ENCODE peak calls at places on chromosomes 2 and 18, in six cellular contexts. Y, E, H, U, R and X are unnamed samples.

GRCh38 chr18:551404-552061 is 28.6 kb upstream of the CETN1 start:
- DNase-seq in Y (no peak), E (no peak), H (no peak), U (no peak), R (no peak), X (no peak)

GRCh38 chr2:88874063-88874657 is 182.7 kb downstream of the RPIA start:
- DNase-seq in Y (no peak), E (peak; percentile 49), H (no peak), U (peak; percentile 53), R (no peak), X (peak; percentile 35)

GRCh38 chr18:73235921-73236320 is 368.1 kb upstream of the NETO1 start:
- DNase-seq in Y (no peak), E (no peak), H (no peak), U (no peak), R (no peak), X (no peak)

GRCh38 chr18:74901347-74902169 is 303.9 kb downstream of the ZNF407 start:
- DNase-seq in Y (no peak), E (no peak), H (no peak), U (no peak), R (no peak), X (no peak)

GRCh38 chr2:156864230-156864629 is 393.3 kb upstream of the GALNT5 start:
- DNase-seq in Y (no peak), E (no peak), H (no peak), U (no peak), R (no peak), X (no peak)

GRCh38 chr2:96259497-96259921 is 6.3 kb downstream of the TMEM127 start:
- DNase-seq in Y (no peak), E (no peak), H (no peak), U (peak; percentile 79), R (no peak), X (no peak)

GRCh38 chr2:189783451-189783926 is 650 bp downstream of the ORMDL1 start:
- DNase-seq in Y (no peak), E (no peak), H (no peak), U (no peak), R (no peak), X (no peak)

GRCh38 chr2:25250331-25251031 is 82.1 kb upstream of the POMC start:
- DNase-seq in Y (no peak), E (peak; percentile 68), H (no peak), U (no peak), R (no peak), X (no peak)

GRCh38 chr2:215812966-215813365 is 200.4 kb downstream of the MREG start:
- DNase-seq in Y (no peak), E (no peak), H (no peak), U (no peak), R (no peak), X (no peak)

GRCh38 chr2:182618672-182619079 is 97.4 kb upstream of the DNAJC10 start:
- DNase-seq in Y (no peak), E (no peak), H (no peak), U (no peak), R (no peak), X (no peak)

GRCh38 chr2:182548031-182548950 is 121.5 kb upstream of the PDE1A start:
- DNase-seq in Y (no peak), E (no peak), H (no peak), U (no peak), R (no peak), X (no peak)

GRCh38 chr18:26729439-26729838 is 136.1 kb downstream of the AQP4 start:
- DNase-seq in Y (no peak), E (no peak), H (no peak), U (no peak), R (no peak), X (no peak)

GRCh38 chr18:26721876-26722581 is 143.5 kb downstream of the AQP4 start:
- DNase-seq in Y (no peak), E (no peak), H (no peak), U (no peak), R (no peak), X (no peak)

GRCh38 chr18:26722582-26722931 is 142.9 kb downstream of the AQP4 start:
- DNase-seq in Y (no peak), E (no peak), H (no peak), U (no peak), R (no peak), X (no peak)

GRCh38 chr18:26719909-26720308 is 145.6 kb downstream of the AQP4 start:
- DNase-seq in Y (no peak), E (no peak), H (no peak), U (no peak), R (no peak), X (no peak)

DNA sequence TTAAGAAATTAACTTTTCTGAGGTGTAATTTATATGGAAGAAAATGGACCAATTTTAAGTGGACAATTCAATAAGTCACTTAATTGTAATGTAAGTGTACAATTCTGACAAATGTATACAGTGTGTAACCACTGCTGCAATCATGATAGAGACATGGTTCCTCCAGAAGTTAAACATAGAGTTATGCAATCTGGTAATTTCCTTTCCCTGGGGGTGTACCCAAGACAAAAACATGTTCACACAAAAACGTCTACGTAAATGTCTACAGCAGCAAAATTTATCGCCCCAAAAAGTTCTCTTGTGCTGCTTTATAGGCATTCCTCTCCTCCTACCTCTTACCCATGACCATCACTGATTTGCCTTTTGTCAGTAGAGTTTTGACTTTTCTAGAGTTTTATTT is 141.5 kb downstream of the AQP4 start:
- DNase-seq in Y (no peak), E (no peak), H (no peak), U (no peak), R (no peak), X (no peak)
- H3K4me3 ChIP-seq in Y (no peak overlapping the region), E (no peak overlapping the region), H (no peak overlapping the region), U (no peak overlapping the region), R (no peak overlapping the region), X (no peak overlapping the region)

GRCh38 chr2:85756195-85756594 is 2.4 kb downstream of the ATOH8 start:
- DNase-seq in Y (no peak), E (no peak), H (peak; percentile 60), U (no peak), R (no peak), X (no peak)

GRCh38 chr2:85755122-85756027 is 1.6 kb downstream of the ATOH8 start:
- DNase-seq in Y (no peak), E (no peak), H (peak; percentile 55), U (no peak), R (no peak), X (no peak)

GRCh38 chr2:85753035-85753524 is 711 bp upstream of the ATOH8 start:
- DNase-seq in Y (no peak), E (no peak), H (no peak), U (no peak), R (no peak), X (no peak)

GRCh38 chr2:85753525-85754312 is at the start of gene ATOH8:
- DNase-seq in Y (peak; percentile 80), E (peak; percentile 53), H (peak; percentile 95), U (no peak), R (peak; percentile 65), X (no peak)

DNA sequence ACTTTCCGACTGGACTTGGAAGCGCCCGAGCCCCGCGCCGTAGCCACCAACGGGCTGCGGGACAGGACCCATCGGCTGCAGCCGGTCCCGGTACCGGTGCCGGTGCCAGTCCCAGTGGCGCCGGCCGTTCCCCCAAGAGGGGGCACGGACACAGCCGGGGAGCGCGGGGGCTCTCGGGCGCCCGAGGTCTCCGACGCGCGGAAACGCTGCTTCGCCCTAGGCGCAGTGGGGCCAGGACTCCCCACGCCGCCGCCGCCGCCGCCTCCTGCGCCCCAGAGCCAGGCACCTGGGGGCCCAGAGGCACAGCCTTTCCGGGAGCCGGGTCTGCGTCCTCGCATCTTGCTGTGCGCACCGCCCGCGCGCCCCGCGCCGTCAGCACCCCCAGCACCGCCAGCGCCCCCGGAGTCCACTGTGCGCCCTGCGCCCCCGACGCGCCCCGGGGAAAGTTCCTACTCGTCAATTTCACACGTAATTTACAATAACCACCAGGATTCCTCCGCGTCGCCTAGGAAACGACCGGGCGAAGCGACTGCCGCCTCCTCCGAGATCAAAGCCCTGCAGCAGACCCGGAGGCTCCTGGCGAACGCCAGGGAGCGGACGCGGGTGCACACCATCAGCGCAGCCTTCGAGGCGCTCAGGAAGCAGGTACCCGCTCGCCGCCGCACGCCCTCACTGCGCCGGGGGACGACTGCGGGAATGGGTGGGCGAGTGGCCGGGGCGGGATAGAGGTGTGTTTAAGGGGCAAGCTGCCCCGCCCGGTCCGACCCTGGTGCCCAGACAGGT is 713 bp downstream of the ATOH8 start:
- DNase-seq in Y (peak; percentile 68), E (peak; percentile 45), H (peak; percentile 84), U (no peak), R (no peak), X (no peak)
- H3K27ac ChIP-seq in Y (peak overlapping the region; percentile 71), E (no peak overlapping the region), H (peak overlapping the region; percentile 42), U (no peak overlapping the region), R (peak overlapping the region; percentile 81), X (no peak overlapping the region)

DNA sequence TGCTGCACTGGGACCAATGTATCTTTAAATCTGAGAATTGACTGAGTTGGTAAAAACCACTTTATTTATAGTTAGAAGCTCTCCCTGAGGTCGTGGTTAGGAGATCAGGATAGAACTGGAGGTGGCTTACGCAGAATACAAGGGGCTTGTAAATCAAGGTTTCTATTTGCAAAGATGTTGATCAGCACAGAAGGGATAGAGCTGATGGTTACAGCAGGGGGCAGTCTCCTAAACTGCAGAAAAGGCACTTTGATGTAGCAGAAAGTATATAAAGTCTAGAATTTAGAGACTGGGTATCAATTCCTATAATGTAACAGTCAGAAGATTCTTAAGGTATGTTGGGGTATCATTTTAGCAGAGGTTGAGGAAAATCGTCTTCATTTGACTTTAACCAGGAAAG is 25.2 kb upstream of the ACVR1 start:
- DNase-seq in Y (no peak), E (no peak), H (no peak), U (no peak), R (no peak), X (no peak)
- H3K27me3 ChIP-seq in Y (no peaks in the 10 kb centered on the region), E (no peaks in the 10 kb centered on the region), H (no peaks in the 10 kb centered on the region), U (no peaks in the 10 kb centered on the region), R (no peaks in the 10 kb centered on the region), X (no peaks in the 10 kb centered on the region)

GRCh38 chr2:45923701-45924100 is 272.2 kb downstream of the PRKCE start:
- DNase-seq in Y (no peak), E (no peak), H (no peak), U (no peak), R (no peak), X (no peak)

GRCh38 chr2:45922577-45922988 is 271.1 kb downstream of the PRKCE start:
- DNase-seq in Y (no peak), E (no peak), H (no peak), U (no peak), R (no peak), X (no peak)

GRCh38 chr2:45919711-45920111 is 268.2 kb downstream of the PRKCE start:
- DNase-seq in Y (no peak), E (no peak), H (no peak), U (no peak), R (no peak), X (no peak)

GRCh38 chr2:45918816-45919655 is 267.6 kb downstream of the PRKCE start:
- DNase-seq in Y (no peak), E (no peak), H (no peak), U (peak; percentile 66), R (no peak), X (no peak)

GRCh38 chr2:45921921-45922320 is 270.4 kb downstream of the PRKCE start:
- DNase-seq in Y (no peak), E (no peak), H (no peak), U (no peak), R (no peak), X (no peak)
- H3K4me3 ChIP-seq in Y (no peak overlapping the region), E (no peak overlapping the region), H (no peak overlapping the region), U (no peak overlapping the region), R (no peak overlapping the region), X (no peak overlapping the region)

GRCh38 chr2:37616674-37616999 is 54.8 kb downstream of the CDC42EP3 start:
- DNase-seq in Y (no peak), E (no peak), H (no peak), U (no peak), R (no peak), X (no peak)
- H3K27ac ChIP-seq in Y (no peak overlapping the region), E (no peak overlapping the region), H (peak overlapping the region; percentile 64), U (no peak overlapping the region), R (no peak overlapping the region), X (no peak overlapping the region)